ENCODE peak calls at places on chromosomes 6 and 20, in nine cellular contexts. R, U, P, Q, M, G, B, S and J are unnamed samples.

GRCh38 chr20:61756966-61757677 is 308.6 kb downstream of the TAF4 start:
- DNase-seq in Q (no peak), R (no peak), P (no peak), G (no peak), M (no peak), B (no peak), S (no peak), U (no peak), J (no peak)

GRCh38 chr6:13339863-13340635 is 11.7 kb upstream of the TBC1D7 start:
- DNase-seq in S (no peak), B (no peak), G (no peak), Q (no peak), U (no peak), M (no peak), R (no peak), P (no peak), J (no peak)

GRCh38 chr6:108559097-108559883 is 1.4 kb upstream of the FOXO3 start:
- DNase-seq in Q (peak), M (peak), S (peak), U (peak), R (peak), B (peak), G (peak), P (peak), J (no peak)

GRCh38 chr6:49676671-49677281 is 36.6 kb downstream of the CRISP2 start:
- DNase-seq in R (no peak), M (no peak), U (peak), P (peak), S (no peak), B (no peak), G (no peak), Q (no peak), J (no peak)

GRCh38 chr20:54167909-54168872 is 5.6 kb downstream of the CYP24A1 start:
- DNase-seq in R (no peak), U (peak), G (no peak), P (no peak), S (no peak), M (no peak), Q (no peak), B (no peak), J (no peak)

GRCh38 chr20:43913291-43914025 is 1.2 kb upstream of the TOX2 start:
- DNase-seq in P (no peak), Q (no peak), S (no peak), G (no peak), U (peak), B (no peak), M (no peak), R (no peak), J (no peak)

GRCh38 chr6:106273087-106273486 is 52.5 kb downstream of the ATG5 start:
- DNase-seq in S (no peak), U (no peak), M (no peak), R (no peak), B (no peak), P (no peak), Q (no peak), G (no peak), J (no peak)

GRCh38 chr6:98836025-98836961 is 1.9 kb downstream of the POU3F2 start:
- DNase-seq in U (no peak), S (no peak), B (no peak), M (peak), R (no peak), P (no peak), G (no peak), Q (no peak), J (no peak)

GRCh38 chr6:35170166-35170565 is 29.0 kb upstream of the TCP11 start:
- DNase-seq in Q (peak), G (no peak), P (peak), M (no peak), U (peak), B (no peak), S (no peak), R (no peak), J (no peak)

GRCh38 chr6:89866024-89866678 is 28.1 kb upstream of the GJA10 start:
- DNase-seq in M (no peak), B (no peak), Q (no peak), R (no peak), S (no peak), U (no peak), G (no peak), P (no peak), J (no peak)

GRCh38 chr6:7262037-7262461 is 51.0 kb downstream of the SSR1 start:
- DNase-seq in S (no peak), M (no peak), B (no peak), G (peak), R (no peak), Q (peak), U (no peak), P (no peak), J (no peak)

GRCh38 chr6:28001751-28002150 is 44.7 kb downstream of the OR2B6 start:
- DNase-seq in B (no peak), Q (no peak), G (no peak), U (no peak), R (no peak), S (no peak), M (no peak), P (no peak), J (no peak)

GRCh38 chr20:35232575-35232974 is 6.1 kb downstream of the MMP24 start:
- DNase-seq in Q (no peak), M (no peak), S (no peak), G (no peak), R (no peak), U (peak), B (peak), P (peak), J (no peak)

GRCh38 chr6:129748212-129748900 is 38.4 kb upstream of the ARHGAP18 start:
- DNase-seq in G (peak), R (no peak), Q (no peak), S (peak), B (peak), U (peak), P (peak), M (no peak), J (peak)

GRCh38 chr20:41423026-41423425 is 56.4 kb upstream of the EMILIN3 start:
- DNase-seq in M (no peak), P (no peak), G (no peak), S (no peak), B (no peak), Q (no peak), U (no peak), R (no peak), J (no peak)

GRCh38 chr6:149563928-149564325 is 2.2 kb upstream of the GINM1 start:
- DNase-seq in U (no peak), G (no peak), P (peak), Q (no peak), M (no peak), B (no peak), R (no peak), S (no peak), J (no peak)

GRCh38 chr6:26105842-26106241 is 18.6 kb downstream of the HFE start:
- DNase-seq in S (no peak), M (no peak), B (no peak), Q (no peak), G (no peak), R (no peak), P (peak), U (peak), J (no peak)

GRCh38 chr6:37965964-37966676 is 146.6 kb downstream of the ZFAND3 start:
- DNase-seq in G (no peak), M (no peak), Q (no peak), P (peak), U (peak), R (no peak), B (peak), S (no peak), J (no peak)

GRCh38 chr6:133957780-133958242 is 4.8 kb downstream of the TBPL1 start:
- DNase-seq in U (no peak), S (no peak), P (no peak), M (no peak), G (no peak), Q (no peak), B (no peak), R (no peak), J (no peak)

GRCh38 chr6:131265939-131266338 is 130.7 kb downstream of the AKAP7 start:
- DNase-seq in B (no peak), G (no peak), U (no peak), Q (no peak), S (no peak), M (no peak), P (no peak), R (no peak), J (no peak)

GRCh38 chr6:15430181-15430580 is 184.3 kb downstream of the JARID2 start:
- DNase-seq in B (no peak), M (no peak), P (peak), R (no peak), Q (no peak), U (peak), S (no peak), G (no peak), J (no peak)

GRCh38 chr20:58192567-58192966 is 35.9 kb downstream of the ANKRD60 start:
- DNase-seq in B (no peak), M (no peak), S (peak), P (no peak), G (no peak), U (peak), R (no peak), Q (no peak), J (no peak)

GRCh38 chr6:132479131-132479530 is 33.8 kb downstream of the STX7 start:
- DNase-seq in B (no peak), P (no peak), Q (no peak), U (no peak), M (no peak), R (no peak), G (no peak), S (no peak), J (no peak)

GRCh38 chr20:40073535-40074111 is 615.4 kb downstream of the MAFB start:
- DNase-seq in P (no peak), M (no peak), Q (no peak), S (no peak), G (no peak), B (peak), R (no peak), U (no peak), J (no peak)

GRCh38 chr20:8787090-8787489 is 281.8 kb upstream of the PLCB4 start:
- DNase-seq in U (no peak), R (no peak), B (no peak), P (no peak), G (peak), S (no peak), M (no peak), Q (no peak), J (no peak)

GRCh38 chr20:31908424-31908823 is 38.0 kb downstream of the TTLL9 start:
- DNase-seq in P (no peak), M (no peak), B (no peak), G (no peak), S (no peak), U (no peak), Q (peak), R (no peak), J (no peak)

GRCh38 chr6:11039040-11039439 is 5.1 kb downstream of the ELOVL2 start:
- DNase-seq in M (no peak), S (no peak), B (no peak), G (no peak), P (no peak), U (no peak), Q (no peak), R (no peak), J (no peak)